ENCODE peak calls at places on chromosomes 2 and 18, in six cellular contexts. T is right atrium auricular region; R is effector memory CD4-positive, alpha-beta T cell; A is AG09309; Z is lower lobe of right lung; N is cardiac fibroblast. J is an unnamed sample.
A peak's percentile ranks its signal among the peaks of the same experiment; 100 is the strongest.

GRCh38 chr2:60516383-60516811 is 37.1 kb downstream of the BCL11A start:
- DNase-seq in T (peak; percentile 57), R (no peak), A (peak; percentile 80), Z (no peak), N (peak; percentile 79), J (peak; percentile 82)

GRCh38 chr18:62331581-62332436 is 6.7 kb downstream of the TNFRSF11A start:
- DNase-seq in T (no peak), R (no peak), A (no peak), Z (no peak), N (peak; percentile 50), J (no peak)

GRCh38 chr18:5295231-5295920 is at the start of gene ZBTB14:
- DNase-seq in T (no peak), R (peak; percentile 58), A (no peak), Z (peak; percentile 83), N (peak; percentile 75), J (no peak)

GRCh38 chr2:230811508-230811907 is 53.2 kb upstream of the ITM2C start:
- DNase-seq in T (no peak), R (no peak), A (no peak), Z (no peak), N (peak; percentile 77), J (no peak)

GRCh38 chr2:62197609-62198236 is 1.8 kb downstream of the B3GNT2 start:
- DNase-seq in T (no peak), R (peak; percentile 5), A (no peak), Z (peak; percentile 75), N (no peak), J (no peak)

GRCh38 chr18:22272242-22272641 is 102.9 kb downstream of the GATA6 start:
- DNase-seq in T (no peak), R (no peak), A (no peak), Z (no peak), N (no peak), J (no peak)

GRCh38 chr18:44060197-44060596 is 620.5 kb upstream of the SETBP1 start:
- DNase-seq in T (no peak), R (no peak), A (no peak), Z (no peak), N (no peak), J (no peak)

GRCh38 chr2:8392098-8392844 is 289.6 kb upstream of the ID2 start:
- DNase-seq in T (no peak), R (no peak), A (no peak), Z (no peak), N (no peak), J (no peak)

GRCh38 chr2:220815698-220816097 is 756.4 kb downstream of the EPHA4 start:
- DNase-seq in T (no peak), R (no peak), A (no peak), Z (no peak), N (no peak), J (no peak)

GRCh38 chr2:237731663-237732062 is 66.9 kb upstream of the RBM44 start:
- DNase-seq in T (no peak), R (no peak), A (peak; percentile 23), Z (no peak), N (peak; percentile 54), J (no peak)

GRCh38 chr2:106165556-106165955 is 28.5 kb downstream of the UXS1 start:
- DNase-seq in T (no peak), R (no peak), A (no peak), Z (no peak), N (peak; percentile 23), J (no peak)

GRCh38 chr18:30999887-31000628 is 42.5 kb downstream of the DSC3 start:
- DNase-seq in T (no peak), R (no peak), A (no peak), Z (no peak), N (no peak), J (no peak)

GRCh38 chr2:134009440-134009839 is 244.4 kb upstream of the MGAT5 start:
- DNase-seq in T (no peak), R (no peak), A (no peak), Z (no peak), N (no peak), J (no peak)

DNA sequence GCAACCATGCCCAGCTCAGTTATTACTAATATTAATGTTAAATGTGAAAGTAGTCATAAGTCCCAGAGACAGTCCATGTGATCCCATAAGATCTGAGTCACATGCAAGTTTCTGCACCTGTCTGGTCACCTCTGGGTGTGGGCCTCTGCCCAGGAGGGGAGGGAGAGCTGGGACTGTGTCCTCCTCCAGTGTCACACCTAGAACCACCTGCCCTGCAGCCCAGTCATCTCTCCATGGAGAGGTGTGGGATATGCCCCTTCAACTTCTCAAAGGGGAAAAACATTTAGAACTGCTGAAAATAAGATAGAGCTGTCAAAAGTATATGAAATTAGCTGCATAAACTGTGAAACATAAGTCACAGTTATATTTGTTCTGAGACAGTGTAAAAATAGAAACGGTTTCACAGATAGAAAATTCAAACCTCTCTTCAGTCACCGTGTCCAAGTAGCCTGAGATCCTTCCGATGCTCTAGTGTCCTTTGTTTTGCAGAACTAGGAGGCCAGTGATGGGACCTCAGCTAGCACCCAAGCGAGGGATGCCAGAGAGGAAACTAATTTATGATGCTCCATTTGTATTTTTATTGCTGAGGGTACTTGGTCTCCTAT is 55.3 kb downstream of the NGEF start:
- DNase-seq in T (no peak), R (no peak), A (no peak), Z (no peak), N (no peak), J (no peak)
- H3K4me3 ChIP-seq in T (no peak overlapping the region), R (no peak overlapping the region), A (no peak overlapping the region), Z (no peak overlapping the region), N (no peak overlapping the region), J (no peak overlapping the region)

GRCh38 chr2:234496835-234497591 is at the start of gene ARL4C:
- DNase-seq in T (no peak), R (peak; percentile 56), A (no peak), Z (peak; percentile 66), N (peak; percentile 78), J (no peak)
- H3K4me3 ChIP-seq in T (peak within 1 kb of the TSS; percentile 69), R (peak within 1 kb of the TSS; percentile 99), A (peak within 1 kb of the TSS; percentile 62), Z (peak within 1 kb of the TSS; percentile 77), N (peak within 1 kb of the TSS; percentile 63), J (peak within 1 kb of the TSS; percentile 98)

DNA sequence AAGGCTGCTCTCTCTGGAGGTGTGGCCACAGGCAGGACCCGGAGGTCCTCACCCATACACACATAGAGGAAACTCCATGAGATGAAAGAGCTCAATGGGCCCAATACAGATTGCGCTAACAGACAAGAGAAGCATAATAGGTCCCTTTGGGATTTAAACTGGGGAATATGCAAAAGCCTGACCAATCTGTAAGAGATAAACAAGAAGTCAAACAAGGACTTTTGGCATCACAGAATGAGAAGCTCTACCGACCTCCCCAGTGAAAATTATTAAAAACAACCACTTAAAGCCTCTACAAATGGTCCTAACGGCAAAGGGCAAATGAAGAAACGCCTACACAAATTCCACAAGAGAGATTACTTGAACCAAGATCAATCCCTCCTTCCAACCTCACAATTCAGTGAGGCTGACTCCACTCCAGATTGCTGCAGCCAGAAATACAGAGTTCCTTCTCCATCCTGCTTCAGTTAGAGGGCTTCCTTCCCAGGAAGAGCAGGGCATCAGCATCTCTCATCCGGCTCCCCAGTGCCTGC is 10.8 kb downstream of the IWS1 start:
- DNase-seq in T (no peak), R (no peak), A (peak; percentile 16), Z (no peak), N (peak; percentile 73), J (no peak)
- H3K4me3 ChIP-seq in T (no peak overlapping the region), R (no peak overlapping the region), A (no peak overlapping the region), Z (no peak overlapping the region), N (no peak overlapping the region), J (no peak overlapping the region)

GRCh38 chr2:88452980-88453582 is 588 bp upstream of the FOXI3 start:
- DNase-seq in T (no peak), R (no peak), A (no peak), Z (no peak), N (peak; percentile 8), J (no peak)
- H3K4me3 ChIP-seq in T (peak overlapping the region; percentile 39), R (no peak overlapping the region), A (no peak overlapping the region), Z (no peak overlapping the region), N (no peak overlapping the region), J (no peak overlapping the region)